ENCODE peak calls at places on chromosomes 13 and 19, in four cellular contexts. One of them, this sample, is unnamed.

GRCh38 chr13:73273737-73274136 is 214.9 kb downstream of the KLF5 start:
- DNase-seq in WTC11: no peak
- DNase-seq in activated CD4-positive, alpha-beta T cell treated with anti-CD3 and anti-CD28 coated beads, Interleukin-2, amount 10 ng/mL, durations not matched to agents 7 days and 5 days: no peak
- DNase-seq in fibroblast of the aortic adventitia: peak; percentile 76
- DNase-seq in this sample: peak; percentile 68

GRCh38 chr13:73722120-73722519 is 412.1 kb downstream of the KLF12 start:
- DNase-seq in WTC11: no peak
- DNase-seq in fibroblast of the aortic adventitia: peak; percentile 34
- DNase-seq in activated CD4-positive, alpha-beta T cell treated with anti-CD3 and anti-CD28 coated beads, Interleukin-2, amount 10 ng/mL, durations not matched to agents 7 days and 5 days: no peak
- DNase-seq in this sample: peak; percentile 12

GRCh38 chr13:108961542-108962125 is 332.2 kb downstream of the MYO16 start:
- DNase-seq in activated CD4-positive, alpha-beta T cell treated with anti-CD3 and anti-CD28 coated beads, Interleukin-2, amount 10 ng/mL, durations not matched to agents 7 days and 5 days: peak; percentile 38
- DNase-seq in fibroblast of the aortic adventitia: peak; percentile 73
- DNase-seq in WTC11: no peak
- DNase-seq in this sample: no peak

GRCh38 chr19:38784224-38784623 is 4.8 kb upstream of the LGALS7B start:
- DNase-seq in WTC11: no peak
- DNase-seq in fibroblast of the aortic adventitia: peak; percentile 87
- DNase-seq in activated CD4-positive, alpha-beta T cell treated with anti-CD3 and anti-CD28 coated beads, Interleukin-2, amount 10 ng/mL, durations not matched to agents 7 days and 5 days: no peak
- DNase-seq in this sample: no peak

GRCh38 chr13:40096357-40096911 is 441.0 kb downstream of the COG6 start:
- DNase-seq in WTC11: no peak
- DNase-seq in fibroblast of the aortic adventitia: no peak
- DNase-seq in activated CD4-positive, alpha-beta T cell treated with anti-CD3 and anti-CD28 coated beads, Interleukin-2, amount 10 ng/mL, durations not matched to agents 7 days and 5 days: peak; percentile 47
- DNase-seq in this sample: no peak

GRCh38 chr19:3034845-3035541 is 5.9 kb upstream of the TLE2 start:
- DNase-seq in activated CD4-positive, alpha-beta T cell treated with anti-CD3 and anti-CD28 coated beads, Interleukin-2, amount 10 ng/mL, durations not matched to agents 7 days and 5 days: peak; percentile 68
- DNase-seq in fibroblast of the aortic adventitia: peak; percentile 55
- DNase-seq in WTC11: no peak
- DNase-seq in this sample: peak; percentile 11

GRCh38 chr13:28568286-28568685 is 73.4 kb upstream of the FLT1 start:
- DNase-seq in fibroblast of the aortic adventitia: peak; percentile 31
- DNase-seq in activated CD4-positive, alpha-beta T cell treated with anti-CD3 and anti-CD28 coated beads, Interleukin-2, amount 10 ng/mL, durations not matched to agents 7 days and 5 days: no peak
- DNase-seq in WTC11: no peak
- DNase-seq in this sample: no peak

GRCh38 chr19:55304279-55304978 is 20.6 kb downstream of the BRSK1 start:
- DNase-seq in WTC11: peak; percentile 81
- DNase-seq in fibroblast of the aortic adventitia: peak; percentile 11
- DNase-seq in activated CD4-positive, alpha-beta T cell treated with anti-CD3 and anti-CD28 coated beads, Interleukin-2, amount 10 ng/mL, durations not matched to agents 7 days and 5 days: peak; percentile 39
- DNase-seq in this sample: no peak

GRCh38 chr13:113836917-113837553 is 26.8 kb downstream of the GAS6 start:
- DNase-seq in fibroblast of the aortic adventitia: peak; percentile 93
- DNase-seq in activated CD4-positive, alpha-beta T cell treated with anti-CD3 and anti-CD28 coated beads, Interleukin-2, amount 10 ng/mL, durations not matched to agents 7 days and 5 days: no peak
- DNase-seq in WTC11: no peak
- DNase-seq in this sample: peak; percentile 78

GRCh38 chr13:34300559-34300958 is 482.6 kb downstream of the RFC3 start:
- DNase-seq in activated CD4-positive, alpha-beta T cell treated with anti-CD3 and anti-CD28 coated beads, Interleukin-2, amount 10 ng/mL, durations not matched to agents 7 days and 5 days: no peak
- DNase-seq in WTC11: no peak
- DNase-seq in fibroblast of the aortic adventitia: no peak
- DNase-seq in this sample: no peak

GRCh38 chr13:22837980-22838615 is 342.7 kb upstream of the SGCG start:
- DNase-seq in WTC11: no peak
- DNase-seq in activated CD4-positive, alpha-beta T cell treated with anti-CD3 and anti-CD28 coated beads, Interleukin-2, amount 10 ng/mL, durations not matched to agents 7 days and 5 days: no peak
- DNase-seq in fibroblast of the aortic adventitia: no peak
- DNase-seq in this sample: no peak

GRCh38 chr19:35509861-35510625 is 3.4 kb downstream of the DMKN start:
- DNase-seq in WTC11: peak; percentile 97
- DNase-seq in fibroblast of the aortic adventitia: peak; percentile 38
- DNase-seq in activated CD4-positive, alpha-beta T cell treated with anti-CD3 and anti-CD28 coated beads, Interleukin-2, amount 10 ng/mL, durations not matched to agents 7 days and 5 days: peak; percentile 69
- DNase-seq in this sample: no peak

GRCh38 chr13:34967851-34968562 is 25.9 kb downstream of the NBEA start:
- DNase-seq in fibroblast of the aortic adventitia: no peak
- DNase-seq in activated CD4-positive, alpha-beta T cell treated with anti-CD3 and anti-CD28 coated beads, Interleukin-2, amount 10 ng/mL, durations not matched to agents 7 days and 5 days: no peak
- DNase-seq in WTC11: no peak
- DNase-seq in this sample: no peak

GRCh38 chr19:2136796-2137195 is 14.6 kb downstream of the AP3D1 start:
- DNase-seq in WTC11: no peak
- DNase-seq in fibroblast of the aortic adventitia: no peak
- DNase-seq in activated CD4-positive, alpha-beta T cell treated with anti-CD3 and anti-CD28 coated beads, Interleukin-2, amount 10 ng/mL, durations not matched to agents 7 days and 5 days: no peak
- DNase-seq in this sample: no peak

GRCh38 chr13:33032037-33032625 is 15.9 kb downstream of the KL start:
- DNase-seq in fibroblast of the aortic adventitia: no peak
- DNase-seq in WTC11: no peak
- DNase-seq in activated CD4-positive, alpha-beta T cell treated with anti-CD3 and anti-CD28 coated beads, Interleukin-2, amount 10 ng/mL, durations not matched to agents 7 days and 5 days: no peak
- DNase-seq in this sample: no peak

GRCh38 chr19:44260695-44261446 is 1.2 kb downstream of the ZNF233 start:
- DNase-seq in WTC11: no peak
- DNase-seq in activated CD4-positive, alpha-beta T cell treated with anti-CD3 and anti-CD28 coated beads, Interleukin-2, amount 10 ng/mL, durations not matched to agents 7 days and 5 days: no peak
- DNase-seq in fibroblast of the aortic adventitia: no peak
- DNase-seq in this sample: no peak

This sample was measured in GM04503.